ENCODE peak calls at places on chromosomes 13 and 19, in six cellular contexts. P, B, Y, R, K and S are unnamed samples.

GRCh38 chr13:109784590-109785140 is 1.7 kb downstream of the IRS2 start:
- DNase-seq in P (peak), B (peak), Y (no peak), R (peak), K (peak), S (peak)

GRCh38 chr13:95337597-95337996 is 36.3 kb upstream of the ABCC4 start:
- DNase-seq in P (no peak), B (no peak), Y (no peak), R (no peak), K (no peak), S (no peak)

GRCh38 chr19:34365463-34366401 is 736 bp downstream of the GPI start:
- DNase-seq in P (peak), B (peak), Y (no peak), R (peak), K (peak), S (peak)

GRCh38 chr13:52070929-52071523 is 46.5 kb downstream of the UTP14C start:
- DNase-seq in P (peak), B (peak), Y (no peak), R (no peak), K (no peak), S (no peak)

GRCh38 chr19:27691991-27692390 is 1521.0 kb downstream of the UQCRFS1 start:
- DNase-seq in P (no peak), B (no peak), Y (no peak), R (no peak), K (no peak), S (no peak)

GRCh38 chr13:98267080-98267912 is 90.2 kb upstream of the RNF113B start:
- DNase-seq in P (peak), B (no peak), Y (no peak), R (no peak), K (no peak), S (no peak)

GRCh38 chr13:97130201-97130600 is 91.9 kb upstream of the MBNL2 start:
- DNase-seq in P (peak), B (no peak), Y (no peak), R (no peak), K (no peak), S (no peak)

GRCh38 chr13:96581741-96582140 is 412.5 kb downstream of the OXGR1 start:
- DNase-seq in P (no peak), B (no peak), Y (no peak), R (no peak), K (no peak), S (no peak)

GRCh38 chr19:7445104-7445503 is 43.7 kb downstream of the PEX11G start:
- DNase-seq in P (no peak), B (no peak), Y (no peak), R (no peak), K (no peak), S (no peak)